ENCODE peak calls at places on chromosomes 6 and 20, in four cellular contexts. One of them, this sample, is unnamed. For H3K4me1, the result is how much of the 10 kb centered on the place peaks cover.

GRCh38 chr6:100116409-100117194 is 122.6 kb upstream of the MCHR2 start:
- DNase-seq in heart right ventricle: peak
- DNase-seq in pancreas: peak
- DNase-seq in esophagus muscularis mucosa: no peak
- DNase-seq in this sample: peak

GRCh38 chr6:20377623-20378265 is 23.9 kb upstream of the E2F3 start:
- DNase-seq in heart right ventricle: no peak
- DNase-seq in pancreas: no peak
- DNase-seq in esophagus muscularis mucosa: no peak
- DNase-seq in this sample: no peak

GRCh38 chr6:166954118-166954713 is 2.1 kb downstream of the RNASET2 start:
- DNase-seq in heart right ventricle: no peak
- DNase-seq in pancreas: no peak
- DNase-seq in esophagus muscularis mucosa: no peak
- DNase-seq in this sample: no peak

GRCh38 chr6:11618533-11618932 is 81.0 kb downstream of the TMEM170B start:
- DNase-seq in heart right ventricle: no peak
- DNase-seq in pancreas: no peak
- DNase-seq in esophagus muscularis mucosa: no peak
- DNase-seq in this sample: no peak

GRCh38 chr20:43440531-43440930 is 17.2 kb upstream of the SRSF6 start:
- DNase-seq in heart right ventricle: no peak
- DNase-seq in pancreas: no peak
- DNase-seq in esophagus muscularis mucosa: no peak
- DNase-seq in this sample: no peak

GRCh38 chr6:73585566-73586415 is 65.0 kb upstream of the EEF1A1 start:
- DNase-seq in heart right ventricle: peak
- DNase-seq in pancreas: peak
- DNase-seq in esophagus muscularis mucosa: no peak
- DNase-seq in this sample: no peak

GRCh38 chr6:163416640-163417253 is 2.2 kb downstream of the QKI start:
- DNase-seq in heart right ventricle: peak
- DNase-seq in pancreas: peak
- DNase-seq in esophagus muscularis mucosa: no peak
- DNase-seq in this sample: peak

GRCh38 chr20:5448449-5449118 is 131.8 kb upstream of the PROKR2 start:
- DNase-seq in heart right ventricle: peak
- DNase-seq in pancreas: peak
- DNase-seq in esophagus muscularis mucosa: peak
- DNase-seq in this sample: no peak

GRCh38 chr6:100554228-100554627 is 89.5 kb upstream of the SIM1 start:
- DNase-seq in heart right ventricle: no peak
- DNase-seq in pancreas: no peak
- DNase-seq in esophagus muscularis mucosa: no peak
- DNase-seq in this sample: no peak

GRCh38 chr6:45787384-45787783 is 228.3 kb downstream of the CLIC5 start:
- DNase-seq in heart right ventricle: no peak
- DNase-seq in pancreas: no peak
- DNase-seq in esophagus muscularis mucosa: peak
- DNase-seq in this sample: no peak

GRCh38 chr6:137970368-137970767 is 103.3 kb downstream of the TNFAIP3 start:
- DNase-seq in heart right ventricle: no peak
- DNase-seq in pancreas: no peak
- DNase-seq in esophagus muscularis mucosa: no peak
- DNase-seq in this sample: no peak

GRCh38 chr20:14189794-14190402 is 147.5 kb downstream of the FLRT3 start:
- DNase-seq in heart right ventricle: no peak
- DNase-seq in pancreas: no peak
- DNase-seq in esophagus muscularis mucosa: no peak
- DNase-seq in this sample: peak

GRCh38 chr6:148203281-148203925 is 139.2 kb upstream of the SASH1 start:
- DNase-seq in heart right ventricle: no peak
- DNase-seq in pancreas: no peak
- DNase-seq in esophagus muscularis mucosa: no peak
- DNase-seq in this sample: no peak

DNA sequence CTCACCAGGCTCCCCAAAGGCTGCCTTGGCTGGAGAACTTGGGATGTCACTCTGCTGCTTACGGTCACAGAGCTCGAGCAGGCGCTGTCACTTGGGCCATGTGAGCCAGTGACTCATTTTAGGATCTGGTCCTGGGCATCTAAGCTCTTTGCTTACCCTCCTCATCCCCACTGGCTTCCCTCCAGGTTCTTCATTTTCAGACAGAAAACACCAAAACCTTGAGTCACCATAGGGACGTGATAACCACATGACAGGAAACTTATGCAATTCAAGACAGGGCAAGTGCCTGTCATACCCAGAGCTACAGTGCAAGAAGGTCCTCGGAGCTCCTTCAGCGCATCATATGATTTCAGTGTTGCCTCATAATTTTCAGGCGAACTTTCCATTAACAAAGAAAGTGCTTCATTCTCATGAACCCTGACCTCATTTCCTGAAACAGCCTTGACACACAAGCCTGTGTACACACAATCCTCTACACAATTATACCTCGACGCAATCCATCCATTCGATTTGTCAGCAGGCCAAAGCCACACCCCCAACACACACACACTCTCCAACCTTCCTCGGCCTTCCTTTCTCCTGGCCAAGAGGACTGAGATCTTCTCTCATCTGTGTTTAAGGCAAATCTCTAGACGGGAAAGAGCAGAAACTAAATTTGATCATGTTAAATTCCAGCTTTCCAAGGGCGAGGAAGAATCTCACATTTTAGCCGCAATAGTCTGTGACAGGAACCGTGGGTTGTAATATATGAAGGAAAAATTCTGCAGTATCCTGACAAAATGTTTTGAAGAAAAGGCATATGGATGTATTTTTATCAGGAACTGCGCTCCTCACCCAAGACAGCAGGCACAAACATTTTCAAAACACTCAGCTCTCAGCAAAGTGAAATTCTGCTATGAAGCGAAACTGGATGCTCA is 25.3 kb downstream of the TBC1D7 start:
- DNase-seq in heart right ventricle: peak
- DNase-seq in pancreas: no peak
- DNase-seq in esophagus muscularis mucosa: peak
- DNase-seq in this sample: peak
- H3K4me3 ChIP-seq in heart right ventricle: no peak
- H3K4me3 ChIP-seq in pancreas: no peak
- H3K4me3 ChIP-seq in esophagus muscularis mucosa: peak
- H3K4me3 ChIP-seq in this sample: no peak

GRCh38 chr6:43897571-43898302 is 127.7 kb downstream of the VEGFA start:
- DNase-seq in heart right ventricle: no peak
- DNase-seq in pancreas: no peak
- DNase-seq in esophagus muscularis mucosa: no peak
- DNase-seq in this sample: no peak

GRCh38 chr6:43898358-43899131 is 128.5 kb downstream of the VEGFA start:
- DNase-seq in heart right ventricle: no peak
- DNase-seq in pancreas: no peak
- DNase-seq in esophagus muscularis mucosa: no peak
- DNase-seq in this sample: no peak

GRCh38 chr6:43901330-43902230 is 131.6 kb downstream of the VEGFA start:
- DNase-seq in heart right ventricle: no peak
- DNase-seq in pancreas: no peak
- DNase-seq in esophagus muscularis mucosa: no peak
- DNase-seq in this sample: no peak

GRCh38 chr6:43900560-43901329 is 130.7 kb downstream of the VEGFA start:
- DNase-seq in heart right ventricle: no peak
- DNase-seq in pancreas: no peak
- DNase-seq in esophagus muscularis mucosa: no peak
- DNase-seq in this sample: no peak

GRCh38 chr6:43899830-43900229 is 129.8 kb downstream of the VEGFA start:
- DNase-seq in heart right ventricle: no peak
- DNase-seq in pancreas: no peak
- DNase-seq in esophagus muscularis mucosa: no peak
- DNase-seq in this sample: no peak
- H3K4me1 ChIP-seq in heart right ventricle: under half
- H3K4me1 ChIP-seq in pancreas: under half
- H3K4me1 ChIP-seq in esophagus muscularis mucosa: under half
- H3K4me1 ChIP-seq in this sample: under half

GRCh38 chr6:6646384-6646783 is 57.9 kb downstream of the LY86 start:
- DNase-seq in heart right ventricle: no peak
- DNase-seq in pancreas: no peak
- DNase-seq in esophagus muscularis mucosa: no peak
- DNase-seq in this sample: no peak

GRCh38 chr6:6649824-6650349 is 61.4 kb downstream of the LY86 start:
- DNase-seq in heart right ventricle: no peak
- DNase-seq in pancreas: no peak
- DNase-seq in esophagus muscularis mucosa: no peak
- DNase-seq in this sample: no peak

GRCh38 chr6:6648659-6649343 is 60.3 kb downstream of the LY86 start:
- DNase-seq in heart right ventricle: no peak
- DNase-seq in pancreas: no peak
- DNase-seq in esophagus muscularis mucosa: no peak
- DNase-seq in this sample: no peak

GRCh38 chr6:6645266-6645917 is 56.9 kb downstream of the LY86 start:
- DNase-seq in heart right ventricle: no peak
- DNase-seq in pancreas: no peak
- DNase-seq in esophagus muscularis mucosa: no peak
- DNase-seq in this sample: no peak

DNA sequence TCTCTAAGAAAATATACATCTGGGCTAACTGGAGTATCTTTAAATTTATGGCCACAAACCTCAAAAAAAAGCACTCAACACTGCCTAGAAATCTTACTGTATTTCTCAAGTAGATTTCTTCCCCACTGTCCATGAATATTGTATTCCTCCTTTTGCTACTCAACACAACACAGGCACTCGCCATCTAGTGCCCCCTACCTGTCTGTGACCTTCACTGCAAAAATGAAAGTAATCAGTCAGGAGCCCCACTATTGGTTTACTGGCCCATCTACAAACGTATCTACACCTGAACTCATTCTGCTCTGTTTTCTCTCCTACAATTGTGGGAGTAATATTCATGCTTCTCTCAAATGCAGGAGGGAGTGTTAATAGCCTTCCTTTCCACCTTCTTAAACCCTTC is 58.3 kb downstream of the LY86 start:
- DNase-seq in heart right ventricle: no peak
- DNase-seq in pancreas: no peak
- DNase-seq in esophagus muscularis mucosa: no peak
- DNase-seq in this sample: no peak
- TF ChIP-seq CTCF in heart right ventricle: no peak
- TF ChIP-seq CTCF in pancreas: no peak
- TF ChIP-seq CTCF in esophagus muscularis mucosa: no peak
- TF ChIP-seq CTCF in this sample: no peak

GRCh38 chr6:18121580-18122127 is 823 bp downstream of the NHLRC1 start:
- DNase-seq in heart right ventricle: no peak
- DNase-seq in pancreas: no peak
- DNase-seq in esophagus muscularis mucosa: no peak
- DNase-seq in this sample: no peak
- H3K4me3 ChIP-seq in heart right ventricle: peak
- H3K4me3 ChIP-seq in pancreas: peak
- H3K4me3 ChIP-seq in esophagus muscularis mucosa: peak
- H3K4me3 ChIP-seq in this sample: no peak

GRCh38 chr20:57474816-57475215 is 50.1 kb downstream of the CTCFL start:
- DNase-seq in heart right ventricle: no peak
- DNase-seq in pancreas: no peak
- DNase-seq in esophagus muscularis mucosa: no peak
- DNase-seq in this sample: no peak
- H3K4me1 ChIP-seq in heart right ventricle: under half
- H3K4me1 ChIP-seq in pancreas: under half
- H3K4me1 ChIP-seq in esophagus muscularis mucosa: half or more
- H3K4me1 ChIP-seq in this sample: under half

This sample was measured in mucosa of descending colon.